ENCODE peak calls at places on chromosomes 5 and 9, in eight cellular contexts. C is endodermal cell; B is uterus; A is A549; R is body of pancreas; E is CD8-positive, alpha-beta T cell; S is fibroblast of mammary gland; M is pancreas. Z is an unnamed sample.
A peak's percentile ranks its signal among the peaks of the same experiment; 100 is the strongest.

GRCh38 chr9:98187926-98188325 is 4.5 kb downstream of the CORO2A start:
- DNase-seq in A (no peak), M (no peak), R (no peak), S (no peak), E (no peak), C (no peak), B (no peak), Z (no peak)

GRCh38 chr5:169763437-169764301 is 126.6 kb downstream of the DOCK2 start:
- DNase-seq in R (no peak), M (no peak), B (no peak), A (no peak), E (no peak), S (no peak), C (no peak), Z (no peak)

GRCh38 chr9:114551750-114552685 is 35.6 kb upstream of the ATP6V1G1 start:
- DNase-seq in S (peak; percentile 98), M (peak; percentile 53), A (peak; percentile 97), C (peak; percentile 62), E (no peak), R (peak; percentile 16), B (peak; percentile 88), Z (no peak)

GRCh38 chr5:1002271-1002546 is 6.4 kb upstream of the NKD2 start:
- DNase-seq in A (no peak), C (no peak), M (no peak), R (no peak), S (no peak), E (no peak), B (no peak), Z (no peak)

GRCh38 chr9:22079873-22080341 is 70.8 kb upstream of the CDKN2B start:
- DNase-seq in M (peak; percentile 26), C (no peak), A (no peak), B (no peak), R (peak; percentile 11), E (no peak), S (peak; percentile 86), Z (no peak)

GRCh38 chr9:16824545-16825041 is 45.9 kb downstream of the BNC2 start:
- DNase-seq in A (no peak), C (peak; percentile 67), M (no peak), R (no peak), B (no peak), S (peak; percentile 65), E (no peak), Z (no peak)

GRCh38 chr5:113140837-113141661 is 164.5 kb downstream of the DCP2 start:
- DNase-seq in M (no peak), B (peak; percentile 40), A (no peak), S (peak; percentile 92), E (no peak), C (peak; percentile 42), R (peak; percentile 10), Z (no peak)

GRCh38 chr5:2462026-2462691 is 289.3 kb downstream of the IRX2 start:
- DNase-seq in B (no peak), C (no peak), A (no peak), M (no peak), E (no peak), S (no peak), R (no peak), Z (no peak)

GRCh38 chr5:172798422-172799215 is 27.6 kb upstream of the DUSP1 start:
- DNase-seq in C (peak; percentile 36), E (no peak), R (peak; percentile 29), A (peak; percentile 59), S (peak; percentile 98), M (no peak), B (peak; percentile 86), Z (no peak)

GRCh38 chr5:54883374-54884194 is 101.8 kb downstream of the ESM1 start:
- DNase-seq in E (no peak), C (peak; percentile 86), S (peak; percentile 40), M (peak; percentile 69), R (peak; percentile 74), B (peak; percentile 50), A (no peak), Z (no peak)

GRCh38 chr5:14223372-14223771 is 80.2 kb downstream of the TRIO start:
- DNase-seq in S (no peak), M (no peak), R (no peak), E (no peak), B (no peak), C (no peak), A (no peak), Z (no peak)

GRCh38 chr5:88548136-88548535 is 279.5 kb upstream of the TMEM161B start:
- DNase-seq in B (no peak), M (no peak), A (no peak), C (no peak), E (no peak), R (no peak), S (no peak), Z (no peak)

GRCh38 chr9:112921549-112921948 is 30.9 kb upstream of the SLC46A2 start:
- DNase-seq in M (no peak), C (peak; percentile 61), B (no peak), S (peak; percentile 73), A (no peak), R (no peak), E (no peak), Z (no peak)

GRCh38 chr5:135591277-135591676 is 12.5 kb upstream of the CXCL14 start:
- DNase-seq in S (no peak), R (no peak), M (no peak), B (no peak), C (no peak), E (no peak), A (no peak), Z (no peak)

GRCh38 chr9:116008278-116008677 is 145.3 kb upstream of the PAPPA start:
- DNase-seq in M (no peak), C (no peak), E (no peak), R (no peak), S (no peak), B (no peak), A (no peak), Z (no peak)

GRCh38 chr9:33168941-33169544 is 1.9 kb upstream of the B4GALT1 start:
- DNase-seq in C (peak; percentile 26), M (no peak), R (no peak), A (no peak), E (no peak), B (no peak), S (no peak), Z (no peak)

GRCh38 chr5:3009605-3010004 is 258.1 kb upstream of the IRX2 start:
- DNase-seq in A (no peak), R (no peak), E (no peak), S (no peak), C (peak; percentile 15), M (no peak), B (no peak), Z (no peak)

GRCh38 chr9:83936523-83936922 is 15.3 kb upstream of the KIF27 start:
- DNase-seq in B (no peak), S (no peak), R (no peak), M (no peak), A (no peak), E (no peak), C (no peak), Z (no peak)

GRCh38 chr9:83935276-83935890 is 14.2 kb upstream of the KIF27 start:
- DNase-seq in S (peak; percentile 85), A (no peak), R (peak; percentile 47), C (no peak), M (peak; percentile 38), E (no peak), B (no peak), Z (no peak)

GRCh38 chr9:83934569-83935275 is 13.5 kb upstream of the KIF27 start:
- DNase-seq in R (no peak), B (no peak), S (peak; percentile 83), E (no peak), A (no peak), C (no peak), M (no peak), Z (no peak)

GRCh38 chr9:83940590-83941303 is 19.5 kb upstream of the KIF27 start:
- DNase-seq in B (no peak), M (no peak), E (no peak), R (no peak), S (no peak), A (no peak), C (no peak), Z (no peak)

GRCh38 chr9:83937861-83938455 is 16.7 kb upstream of the KIF27 start:
- DNase-seq in S (peak; percentile 72), M (no peak), C (peak; percentile 68), B (no peak), E (peak; percentile 24), R (no peak), A (peak; percentile 56), Z (no peak)
- TF ChIP-seq CTCF in S (peak; percentile 57), M (peak; percentile 36), C (peak; percentile 81), B (peak; percentile 76), E (peak; percentile 80), R (peak; percentile 44), A (peak; percentile 84), Z (peak; percentile 86)

DNA sequence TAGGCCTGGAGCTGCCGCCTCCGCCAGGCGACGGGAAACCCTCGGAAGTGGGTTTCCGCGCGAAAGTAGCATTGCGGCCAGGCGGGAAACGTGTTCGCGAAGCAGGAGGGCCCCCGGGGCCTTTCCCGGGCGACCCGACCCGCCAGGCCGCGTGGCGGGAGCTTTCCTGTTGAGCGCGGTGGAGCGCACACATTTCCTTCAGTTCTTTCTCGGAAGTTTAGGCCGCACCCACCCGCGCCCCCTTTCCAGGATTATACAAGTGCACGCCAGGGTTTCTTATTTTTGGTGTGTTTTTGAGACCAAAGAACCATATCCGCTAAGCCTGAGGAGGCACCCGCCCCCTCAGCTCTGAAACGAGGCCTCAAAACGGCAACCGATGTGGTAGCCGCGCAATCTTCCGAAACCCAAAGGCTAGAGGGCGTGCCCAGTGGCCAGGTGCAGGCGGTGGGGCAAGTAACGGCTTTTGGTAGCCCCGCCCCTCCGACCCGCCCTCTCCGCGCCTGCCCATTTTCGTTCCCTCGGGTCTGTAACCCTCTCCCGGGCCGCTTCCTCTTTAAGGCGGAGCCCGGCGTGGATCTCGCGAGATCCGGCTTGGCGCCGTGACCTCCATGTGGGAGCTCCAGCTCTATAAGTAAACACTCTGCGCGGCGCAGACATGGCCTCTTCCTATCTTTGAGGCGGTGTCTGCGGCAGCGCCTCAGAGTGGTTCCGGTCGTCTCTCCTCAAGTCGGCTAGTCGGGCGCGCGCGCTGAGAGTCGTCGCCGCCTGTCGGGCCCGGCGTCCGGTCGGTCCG is at the start of gene UHRF2:
- DNase-seq in M (peak; percentile 99), S (peak; percentile 96), B (peak; percentile 99), A (peak; percentile 94), R (peak; percentile 99), E (peak; percentile 99), C (peak; percentile 100), Z (peak; percentile 90)
- TF ChIP-seq CTCF in M (no peak), S (no peak), B (no peak), A (no peak), R (no peak), E (no peak), C (peak; percentile 28), Z (no peak)

DNA sequence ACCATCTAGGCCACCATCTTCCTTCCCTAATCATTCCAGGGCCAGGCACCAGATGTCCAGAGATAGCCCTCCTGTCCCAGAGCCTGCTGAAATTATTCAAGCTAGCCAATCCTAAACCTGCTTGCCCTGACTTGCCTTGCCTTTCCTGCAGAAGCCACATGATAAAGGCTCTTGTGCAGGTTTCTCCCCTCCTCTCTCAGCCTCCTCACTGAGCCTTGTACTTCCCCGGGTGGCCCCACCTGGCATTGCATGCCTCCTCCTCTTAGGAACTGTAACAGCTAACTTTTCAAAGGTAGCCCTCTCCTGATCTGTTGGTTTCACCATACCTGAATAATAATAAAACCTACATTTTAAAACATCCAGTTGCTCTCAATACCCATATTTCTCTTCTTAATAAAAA is 42.6 kb downstream of the DIRAS2 start:
- DNase-seq in R (no peak), A (no peak), C (peak; percentile 63), S (no peak), E (no peak), M (no peak), B (no peak), Z (no peak)
- TF ChIP-seq CTCF in R (no peak), A (no peak), C (peak; percentile 60), S (no peak), E (no peak), M (no peak), B (no peak), Z (no peak)

GRCh38 chr5:73946926-73947455 is 321.0 kb downstream of the ARHGEF28 start:
- DNase-seq in C (no peak), S (no peak), M (no peak), A (no peak), B (no peak), E (no peak), R (no peak), Z (no peak)
- TF ChIP-seq CTCF in C (no peak), S (no peak), M (no peak), A (no peak), B (no peak), E (no peak), R (no peak), Z (no peak)

Z was measured in natural killer cell.